ENCODE peak calls at places on chromosomes 12 and 14, in five cellular contexts. One of them, this sample, is unnamed.

GRCh38 chr12:68094195-68094594 is 65.3 kb downstream of the IFNG start:
- DNase-seq in RWPE2: no peak
- DNase-seq in A549: no peak
- DNase-seq in prostate gland: no peak
- DNase-seq in PC-9: no peak
- DNase-seq in this sample: no peak

GRCh38 chr14:102578821-102579220 is 13.6 kb upstream of the RCOR1 start:
- DNase-seq in A549: no peak
- DNase-seq in prostate gland: no peak
- DNase-seq in PC-9: no peak
- DNase-seq in RWPE2: no peak
- DNase-seq in this sample: no peak

GRCh38 chr12:81992461-81992860 is 233.3 kb upstream of the PPFIA2 start:
- DNase-seq in prostate gland: no peak
- DNase-seq in RWPE2: no peak
- DNase-seq in A549: no peak
- DNase-seq in PC-9: no peak
- DNase-seq in this sample: no peak

GRCh38 chr12:106107566-106107965 is 31.2 kb downstream of the NUAK1 start:
- DNase-seq in A549: no peak
- DNase-seq in PC-9: peak; percentile 61
- DNase-seq in prostate gland: no peak
- DNase-seq in RWPE2: no peak
- DNase-seq in this sample: no peak

GRCh38 chr14:50064993-50065392 is 51.4 kb downstream of the VCPKMT start:
- DNase-seq in PC-9: no peak
- DNase-seq in RWPE2: no peak
- DNase-seq in A549: no peak
- DNase-seq in prostate gland: no peak
- DNase-seq in this sample: no peak

GRCh38 chr12:40049268-40049667 is 56.6 kb downstream of the SLC2A13 start:
- DNase-seq in A549: no peak
- DNase-seq in prostate gland: no peak
- DNase-seq in PC-9: no peak
- DNase-seq in RWPE2: no peak
- DNase-seq in this sample: no peak

GRCh38 chr14:38255408-38255672 is 553 bp downstream of the CLEC14A start:
- DNase-seq in prostate gland: no peak
- DNase-seq in PC-9: no peak
- DNase-seq in RWPE2: no peak
- DNase-seq in A549: no peak
- DNase-seq in this sample: peak; percentile 11

GRCh38 chr14:79225815-79226214 is 985.5 kb downstream of the DIO2 start:
- DNase-seq in PC-9: no peak
- DNase-seq in prostate gland: no peak
- DNase-seq in A549: no peak
- DNase-seq in RWPE2: no peak
- DNase-seq in this sample: no peak

GRCh38 chr12:110079477-110080400 is 31.4 kb upstream of the C12orf76 start:
- DNase-seq in A549: peak; percentile 63
- DNase-seq in RWPE2: no peak
- DNase-seq in prostate gland: no peak
- DNase-seq in PC-9: no peak
- DNase-seq in this sample: no peak

GRCh38 chr12:127081058-127081457 is 1185.9 kb upstream of the TMEM132C start:
- DNase-seq in A549: no peak
- DNase-seq in RWPE2: no peak
- DNase-seq in PC-9: no peak
- DNase-seq in prostate gland: no peak
- DNase-seq in this sample: no peak

GRCh38 chr12:7017870-7018349 is 366 bp downstream of the LPCAT3 start:
- DNase-seq in PC-9: no peak
- DNase-seq in A549: peak; percentile 43
- DNase-seq in RWPE2: no peak
- DNase-seq in prostate gland: peak; percentile 31
- DNase-seq in this sample: no peak

GRCh38 chr12:42474391-42474790 is 115.2 kb downstream of the PRICKLE1 start:
- DNase-seq in RWPE2: no peak
- DNase-seq in A549: peak; percentile 18
- DNase-seq in prostate gland: no peak
- DNase-seq in PC-9: peak; percentile 92
- DNase-seq in this sample: no peak

GRCh38 chr12:6372403-6373003 is 2.9 kb downstream of the SCNN1A start:
- DNase-seq in PC-9: peak; percentile 93
- DNase-seq in A549: peak; percentile 81
- DNase-seq in RWPE2: peak; percentile 89
- DNase-seq in prostate gland: peak; percentile 67
- DNase-seq in this sample: no peak

GRCh38 chr12:1044697-1045096 is 53.7 kb downstream of the ERC1 start:
- DNase-seq in A549: peak; percentile 8
- DNase-seq in RWPE2: no peak
- DNase-seq in PC-9: peak; percentile 76
- DNase-seq in prostate gland: no peak
- DNase-seq in this sample: no peak

GRCh38 chr12:1591029-1591428 is 3.4 kb downstream of the FBXL14 start:
- DNase-seq in prostate gland: peak; percentile 43
- DNase-seq in PC-9: peak; percentile 56
- DNase-seq in RWPE2: no peak
- DNase-seq in A549: peak; percentile 67
- DNase-seq in this sample: no peak

GRCh38 chr12:47014474-47014873 is 64.9 kb upstream of the PCED1B start:
- DNase-seq in prostate gland: no peak
- DNase-seq in RWPE2: no peak
- DNase-seq in PC-9: peak; percentile 42
- DNase-seq in A549: no peak
- DNase-seq in this sample: no peak
- H3K27ac ChIP-seq in prostate gland: no peak overlapping the region
- H3K27ac ChIP-seq in RWPE2: peak overlapping the region; percentile 52
- H3K27ac ChIP-seq in PC-9: peak overlapping the region; percentile 14
- H3K27ac ChIP-seq in A549: peak overlapping the region; percentile 27
- H3K27ac ChIP-seq in this sample: no peak overlapping the region

DNA sequence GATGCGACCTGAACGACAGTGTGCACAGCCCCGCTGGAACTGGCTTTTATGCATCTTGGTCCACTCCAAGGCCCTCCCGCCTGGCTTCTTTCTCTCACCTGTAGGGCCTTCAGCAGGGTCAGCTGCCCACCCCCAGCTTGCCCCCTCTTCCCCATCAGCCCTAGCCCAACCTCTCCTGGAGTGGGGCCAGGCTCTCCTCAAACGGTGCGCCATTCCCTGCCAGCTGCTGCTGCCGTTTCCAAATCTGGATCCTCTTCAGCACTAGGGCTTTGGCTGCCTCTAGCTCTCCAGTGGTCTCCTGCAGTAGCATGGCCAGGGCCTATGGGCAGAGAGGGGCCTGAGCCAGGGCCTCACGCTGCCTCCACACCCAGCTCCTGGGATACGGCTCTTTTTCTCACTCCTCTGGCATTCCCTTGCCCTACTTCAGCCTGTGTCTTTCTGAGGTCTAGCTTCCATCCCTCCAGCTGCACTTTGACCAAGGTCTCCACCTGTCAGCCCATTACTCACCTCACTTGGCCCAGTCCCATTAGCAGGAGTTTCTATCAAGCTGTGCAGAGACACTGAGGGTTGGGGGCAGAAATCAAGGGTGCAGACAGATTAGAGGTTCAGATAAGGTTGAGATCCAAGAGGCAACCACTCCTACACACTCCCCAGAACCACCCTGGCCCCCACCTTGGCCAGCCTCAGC is 5.0 kb downstream of the STAT6 start:
- DNase-seq in RWPE2: no peak
- DNase-seq in prostate gland: no peak
- DNase-seq in A549: no peak
- DNase-seq in PC-9: no peak
- DNase-seq in this sample: peak; percentile 58
- H3K27ac ChIP-seq in RWPE2: no peak overlapping the region
- H3K27ac ChIP-seq in prostate gland: no peak overlapping the region
- H3K27ac ChIP-seq in A549: no peak overlapping the region
- H3K27ac ChIP-seq in PC-9: no peak overlapping the region
- H3K27ac ChIP-seq in this sample: no peak overlapping the region

DNA sequence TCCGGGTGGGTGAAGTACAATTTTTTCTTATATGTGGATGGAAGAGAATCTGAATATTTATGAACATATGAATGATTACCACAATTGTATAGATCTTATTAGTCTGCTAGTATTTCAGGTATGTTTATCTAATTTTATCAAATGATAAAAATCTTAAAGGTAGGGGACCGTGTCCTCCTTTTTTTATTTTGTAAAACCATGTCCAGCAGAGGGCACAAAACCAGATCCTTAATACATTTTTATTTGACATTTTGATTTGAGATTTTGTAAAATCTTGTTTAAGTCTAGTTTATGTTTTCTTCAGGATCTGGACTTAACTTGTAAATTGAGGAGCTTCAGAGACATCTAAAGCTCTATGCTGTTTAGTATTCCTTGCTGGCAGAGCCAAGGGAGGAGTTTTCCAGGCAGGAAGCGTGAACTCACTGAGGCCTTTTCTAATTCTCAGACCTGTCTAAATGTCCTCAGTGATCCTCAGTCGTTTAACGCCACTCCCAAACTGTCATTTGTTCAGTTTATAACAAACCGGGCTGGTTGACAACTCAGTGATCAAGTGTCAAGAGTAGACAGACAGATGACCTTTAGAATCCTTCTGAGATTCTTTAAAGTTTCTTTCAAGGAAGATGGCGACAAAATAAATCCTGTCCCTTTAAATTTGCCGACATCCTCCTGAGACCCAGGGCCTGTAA is 263.9 kb downstream of the KTN1 start:
- DNase-seq in A549: no peak
- DNase-seq in RWPE2: no peak
- DNase-seq in PC-9: no peak
- DNase-seq in prostate gland: no peak
- DNase-seq in this sample: no peak
- H3K27ac ChIP-seq in A549: no peak overlapping the region
- H3K27ac ChIP-seq in RWPE2: no peak overlapping the region
- H3K27ac ChIP-seq in PC-9: no peak overlapping the region
- H3K27ac ChIP-seq in prostate gland: no peak overlapping the region
- H3K27ac ChIP-seq in this sample: no peak overlapping the region

GRCh38 chr14:35337557-35338255 is 45.5 kb downstream of the PSMA6 start:
- DNase-seq in RWPE2: no peak
- DNase-seq in prostate gland: no peak
- DNase-seq in A549: no peak
- DNase-seq in PC-9: peak; percentile 84
- DNase-seq in this sample: no peak
- H3K27ac ChIP-seq in RWPE2: peak overlapping the region; percentile 83
- H3K27ac ChIP-seq in prostate gland: peak overlapping the region; percentile 52
- H3K27ac ChIP-seq in A549: peak overlapping the region; percentile 91
- H3K27ac ChIP-seq in PC-9: peak overlapping the region; percentile 92
- H3K27ac ChIP-seq in this sample: peak overlapping the region; percentile 74

DNA sequence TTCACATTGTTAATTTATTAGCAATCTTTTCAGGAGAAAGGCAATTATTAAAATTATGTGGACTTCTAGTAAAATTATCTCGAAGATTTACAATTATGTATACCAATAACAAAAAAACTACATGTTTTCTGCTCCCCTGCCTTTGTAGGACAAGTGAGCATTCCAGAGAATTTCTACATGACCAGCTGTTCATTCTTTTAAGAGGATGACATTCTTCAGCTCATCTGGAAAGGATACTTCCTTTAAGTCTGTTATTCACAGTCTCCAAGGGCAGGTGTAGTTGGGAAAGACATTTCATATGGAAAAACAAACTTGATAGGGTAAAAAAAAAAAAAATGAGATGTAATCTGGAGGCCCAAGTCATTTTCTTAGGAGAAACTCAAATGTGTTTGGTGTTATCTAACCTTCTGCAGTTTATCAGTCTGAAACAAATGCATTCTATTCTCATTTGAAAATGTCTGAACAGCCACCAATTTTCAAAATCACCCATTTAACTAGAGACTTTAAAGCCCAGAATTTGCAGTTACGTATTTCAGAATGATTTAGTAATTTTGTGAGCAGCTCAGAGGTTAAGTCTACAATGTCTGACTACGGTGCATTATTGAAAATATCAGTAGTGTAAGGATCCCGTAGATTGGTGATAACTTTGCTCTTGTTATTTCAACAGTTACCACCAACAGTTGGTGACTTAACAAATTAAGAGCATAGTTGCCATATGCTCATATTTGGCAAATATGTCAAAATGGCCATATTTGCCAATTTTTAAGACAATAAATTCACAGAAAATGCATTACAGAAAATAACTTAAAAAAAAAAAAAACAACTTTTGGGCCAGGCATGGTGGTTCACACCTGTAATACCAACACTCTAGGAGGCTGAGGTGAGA is 1.8 kb upstream of the PHLDA1 start:
- DNase-seq in RWPE2: no peak
- DNase-seq in prostate gland: no peak
- DNase-seq in A549: no peak
- DNase-seq in PC-9: no peak
- DNase-seq in this sample: no peak
- H3K27ac ChIP-seq in RWPE2: peak overlapping the region; percentile 87
- H3K27ac ChIP-seq in prostate gland: peak overlapping the region; percentile 92
- H3K27ac ChIP-seq in A549: peak overlapping the region; percentile 99
- H3K27ac ChIP-seq in PC-9: peak overlapping the region; percentile 95
- H3K27ac ChIP-seq in this sample: peak overlapping the region; percentile 98

DNA sequence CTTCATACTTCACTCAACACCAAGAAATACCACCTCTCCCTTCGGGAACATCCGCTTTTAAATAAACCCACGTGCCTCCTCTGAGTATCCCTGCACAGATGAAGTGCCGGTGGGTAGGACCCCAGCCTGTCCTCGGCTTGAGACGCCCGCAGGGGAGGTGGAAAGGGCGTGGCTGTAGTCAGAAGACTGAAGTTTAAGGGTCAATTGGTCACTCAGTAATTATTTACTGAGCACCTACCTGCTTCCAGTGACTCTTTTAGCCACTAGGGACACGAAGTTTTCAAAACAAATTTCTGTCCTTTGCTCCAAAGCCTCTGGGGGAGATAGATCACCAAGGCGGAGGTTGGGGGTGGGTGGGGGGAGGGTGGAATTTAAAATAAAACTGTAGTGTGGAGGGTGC is 309.4 kb downstream of the VRK1 start:
- DNase-seq in A549: no peak
- DNase-seq in PC-9: no peak
- DNase-seq in RWPE2: no peak
- DNase-seq in prostate gland: no peak
- DNase-seq in this sample: no peak
- H3K27ac ChIP-seq in A549: no peak overlapping the region
- H3K27ac ChIP-seq in PC-9: peak overlapping the region; percentile 79
- H3K27ac ChIP-seq in RWPE2: peak overlapping the region; percentile 54
- H3K27ac ChIP-seq in prostate gland: no peak overlapping the region
- H3K27ac ChIP-seq in this sample: no peak overlapping the region

GRCh38 chr14:22535916-22536315 is 53.1 kb downstream of the DAD1 start:
- DNase-seq in PC-9: no peak
- DNase-seq in A549: no peak
- DNase-seq in RWPE2: no peak
- DNase-seq in prostate gland: no peak
- DNase-seq in this sample: no peak
- H3K27ac ChIP-seq in PC-9: no peak overlapping the region
- H3K27ac ChIP-seq in A549: no peak overlapping the region
- H3K27ac ChIP-seq in RWPE2: peak overlapping the region; percentile 56
- H3K27ac ChIP-seq in prostate gland: no peak overlapping the region
- H3K27ac ChIP-seq in this sample: no peak overlapping the region

GRCh38 chr12:44127966-44128365 is 292.1 kb downstream of the TMEM117 start:
- DNase-seq in PC-9: no peak
- DNase-seq in prostate gland: no peak
- DNase-seq in RWPE2: no peak
- DNase-seq in A549: no peak
- DNase-seq in this sample: no peak
- H3K27ac ChIP-seq in PC-9: no peak overlapping the region
- H3K27ac ChIP-seq in prostate gland: no peak overlapping the region
- H3K27ac ChIP-seq in RWPE2: no peak overlapping the region
- H3K27ac ChIP-seq in A549: no peak overlapping the region
- H3K27ac ChIP-seq in this sample: no peak overlapping the region